ENCODE peak calls at places on chromosomes 3 and 15, in four cellular contexts. F is upper lobe of right lung, U is thoracic aorta, G is stomach. A is an unnamed sample.

GRCh38 chr3:132317229-132317948 is at the start of gene ACP3:
- DNase-seq in U (no peak), G (peak), F (peak), A (peak)

GRCh38 chr15:66016199-66016598 is 146.9 kb downstream of the RAB11A start:
- DNase-seq in F (no peak), U (no peak), G (no peak), A (no peak)

GRCh38 chr3:127264292-127264691 is 23.6 kb downstream of the PRR20G start:
- DNase-seq in G (no peak), U (no peak), F (no peak), A (no peak)

GRCh38 chr15:46344115-46344749 is 709.4 kb downstream of the SQOR start:
- DNase-seq in F (no peak), U (no peak), G (no peak), A (no peak)

GRCh38 chr15:34793901-34794300 is 1.4 kb downstream of the ACTC1 start:
- DNase-seq in G (no peak), F (no peak), U (no peak), A (no peak)

GRCh38 chr3:190205739-190206138 is 85.0 kb upstream of the P3H2 start:
- DNase-seq in U (no peak), G (no peak), F (no peak), A (peak)

GRCh38 chr15:32718822-32719716 is 1.3 kb downstream of the GREM1 start:
- DNase-seq in F (no peak), U (no peak), G (peak), A (no peak)

GRCh38 chr3:14548321-14548729 is 8.2 kb upstream of the GRIP2 start:
- DNase-seq in U (no peak), F (no peak), G (peak), A (peak)

GRCh38 chr3:43794776-43795175 is 104.0 kb downstream of the ABHD5 start:
- DNase-seq in U (no peak), G (no peak), F (no peak), A (peak)

GRCh38 chr15:40768492-40769309 is 1.1 kb upstream of the C15orf62 start:
- DNase-seq in F (no peak), G (peak), U (no peak), A (no peak)

GRCh38 chr15:42826251-42826890 is 89.4 kb upstream of the CDAN1 start:
- DNase-seq in U (no peak), F (no peak), G (no peak), A (no peak)

GRCh38 chr3:133506215-133506901 is 67.1 kb upstream of the CDV3 start:
- DNase-seq in F (no peak), G (no peak), U (no peak), A (no peak)

GRCh38 chr15:31799711-31800321 is 230.5 kb upstream of the CHRNA7 start:
- DNase-seq in F (no peak), U (no peak), G (no peak), A (no peak)

GRCh38 chr15:89071471-89071870 is 16.8 kb upstream of the ABHD2 start:
- DNase-seq in F (no peak), U (no peak), G (no peak), A (no peak)

GRCh38 chr15:96343529-96344072 is 13.1 kb downstream of the NR2F2 start:
- DNase-seq in U (no peak), F (no peak), G (no peak), A (no peak)

GRCh38 chr3:148957586-148957985 is 33.8 kb upstream of the GYG1 start:
- DNase-seq in G (no peak), F (no peak), U (no peak), A (no peak)

GRCh38 chr15:101024111-101024695 is 105.0 kb downstream of the LRRK1 start:
- DNase-seq in F (no peak), U (no peak), G (peak), A (no peak)

GRCh38 chr3:52277071-52277964 is 1.1 kb downstream of the WDR82 start:
- DNase-seq in F (peak), G (peak), U (no peak), A (peak)

GRCh38 chr15:101013769-101014223 is 94.6 kb downstream of the LRRK1 start:
- DNase-seq in G (no peak), F (no peak), U (no peak), A (no peak)

GRCh38 chr3:133387341-133387740 is 12.5 kb upstream of the BFSP2 start:
- DNase-seq in U (no peak), F (no peak), G (no peak), A (no peak)

GRCh38 chr15:64582202-64582601 is 121.8 kb downstream of the ZNF609 start:
- DNase-seq in U (no peak), F (no peak), G (no peak), A (no peak)

GRCh38 chr3:25372167-25372566 is 55.9 kb upstream of the RARB start:
- DNase-seq in F (no peak), U (no peak), G (no peak), A (no peak)

GRCh38 chr3:157070600-157070999 is 89.3 kb downstream of the CCNL1 start:
- DNase-seq in G (no peak), U (no peak), F (no peak), A (no peak)

GRCh38 chr3:71172951-71173350 is 410.6 kb downstream of the FOXP1 start:
- DNase-seq in F (no peak), U (no peak), G (no peak), A (peak)

GRCh38 chr3:115808239-115808638 is 184.9 kb downstream of the GAP43 start:
- DNase-seq in F (no peak), G (no peak), U (no peak), A (no peak)

GRCh38 chr3:72724070-72724469 is 124.2 kb downstream of the SHQ1 start:
- DNase-seq in U (no peak), F (no peak), G (no peak), A (no peak)

GRCh38 chr3:42102569-42102968 is 11.4 kb downstream of the TRAK1 start:
- DNase-seq in U (no peak), F (no peak), G (no peak), A (no peak)

GRCh38 chr3:46558184-46559029 is 7.7 kb downstream of the LRRC2 start:
- DNase-seq in U (no peak), G (peak), F (peak), A (peak)

GRCh38 chr3:133440652-133441051 is 40.8 kb downstream of the BFSP2 start:
- DNase-seq in F (no peak), G (no peak), U (no peak), A (no peak)

GRCh38 chr3:147963711-147964110 is 554.5 kb downstream of the ZIC1 start:
- DNase-seq in G (no peak), U (no peak), F (no peak), A (no peak)

GRCh38 chr15:30940359-30940758 is 36.6 kb downstream of the FAN1 start:
- DNase-seq in F (no peak), G (peak), U (no peak), A (no peak)

GRCh38 chr15:70023769-70024491 is 73.8 kb downstream of the TLE3 start:
- DNase-seq in U (peak), F (peak), G (peak), A (peak)

GRCh38 chr15:94670436-94671034 is 439.2 kb downstream of the MCTP2 start:
- DNase-seq in U (no peak), F (no peak), G (no peak), A (peak)
- TF ChIP-seq CTCF in U (peak), F (peak), G (peak), A (peak)

GRCh38 chr3:20037255-20037996 is 2.8 kb upstream of the KAT2B start:
- DNase-seq in U (no peak), G (no peak), F (no peak), A (no peak)
- TF ChIP-seq CTCF in U (no peak), G (no peak), F (no peak), A (peak)

GRCh38 chr3:96022676-96023075 is 791.7 kb upstream of the EPHA6 start:
- DNase-seq in U (no peak), F (no peak), G (no peak), A (no peak)
- TF ChIP-seq CTCF in U (no peak), F (no peak), G (no peak), A (no peak)

GRCh38 chr3:8501388-8502131 is at the start of gene LMCD1:
- DNase-seq in G (peak), F (peak), U (peak), A (peak)
- TF ChIP-seq CTCF in G (peak), F (peak), U (peak), A (peak)

GRCh38 chr3:111859974-111860859 is 1.2 kb downstream of the PHLDB2 start:
- DNase-seq in F (peak), U (peak), G (peak), A (peak)
- TF ChIP-seq CTCF in F (peak), U (peak), G (peak), A (peak)

DNA sequence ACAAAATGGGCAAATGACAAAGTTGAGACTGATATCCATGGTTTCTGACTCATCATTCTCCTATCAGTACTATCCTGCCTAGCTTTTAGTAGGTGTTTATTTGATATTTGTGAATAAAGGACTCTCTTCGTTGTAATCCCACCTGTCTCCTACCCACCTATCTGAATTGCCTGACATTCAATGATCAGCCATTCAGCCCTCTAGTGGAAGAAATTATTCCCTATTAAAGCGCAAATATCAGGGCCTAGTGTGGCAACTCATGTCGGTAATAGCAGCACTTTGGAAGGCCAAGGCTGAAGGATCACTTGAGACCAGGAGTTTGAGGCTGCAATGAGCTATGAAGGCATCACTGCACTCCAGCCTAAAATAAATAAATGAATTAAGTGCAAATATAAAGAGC is 195.7 kb upstream of the SETMAR start:
- DNase-seq in G (no peak), F (no peak), U (no peak), A (no peak)
- TF ChIP-seq CTCF in G (no peak), F (no peak), U (no peak), A (no peak)

GRCh38 chr3:197511853-197512635 is 43.7 kb downstream of the BDH1 start:
- DNase-seq in U (no peak), F (no peak), G (no peak), A (no peak)
- TF ChIP-seq CTCF in U (no peak), F (no peak), G (no peak), A (no peak)

GRCh38 chr3:197458906-197459470 is 96.8 kb downstream of the BDH1 start:
- DNase-seq in F (peak), U (no peak), G (no peak), A (no peak)

GRCh38 chr3:197450295-197450694 is 105.5 kb downstream of the BDH1 start:
- DNase-seq in G (no peak), F (peak), U (no peak), A (no peak)

GRCh38 chr3:197456271-197457091 is 99.3 kb downstream of the BDH1 start:
- DNase-seq in F (peak), U (peak), G (peak), A (peak)

GRCh38 chr3:197458179-197458707 is 97.5 kb downstream of the BDH1 start:
- DNase-seq in G (peak), F (peak), U (no peak), A (no peak)

DNA sequence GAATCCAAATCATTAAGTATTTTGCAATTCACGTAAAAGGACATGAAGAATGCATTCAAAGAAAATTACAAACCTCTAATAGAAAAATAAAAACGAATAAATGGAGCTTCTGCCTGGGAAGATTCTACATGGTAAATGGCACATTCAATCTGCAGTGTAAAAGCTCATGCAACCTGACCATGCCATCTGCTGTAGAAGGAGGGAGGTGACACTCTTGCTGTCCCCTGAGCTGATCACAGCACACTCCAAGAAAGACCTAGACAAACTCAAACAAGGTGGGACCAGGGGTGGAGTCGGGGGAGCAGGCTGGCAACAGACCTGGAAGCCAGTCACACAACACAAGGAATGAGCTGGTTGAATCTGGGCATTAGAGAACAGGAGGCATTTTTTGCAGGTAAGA is 101.8 kb downstream of the BDH1 start:
- DNase-seq in G (no peak), U (no peak), F (peak), A (peak)
- TF ChIP-seq CTCF in G (no peak), U (no peak), F (no peak), A (peak)

GRCh38 chr3:37814547-37814946 is 47.1 kb upstream of the CTDSPL start:
- DNase-seq in F (no peak), U (no peak), G (no peak), A (peak)
- TF ChIP-seq CTCF in F (peak), U (peak), G (peak), A (peak)

DNA sequence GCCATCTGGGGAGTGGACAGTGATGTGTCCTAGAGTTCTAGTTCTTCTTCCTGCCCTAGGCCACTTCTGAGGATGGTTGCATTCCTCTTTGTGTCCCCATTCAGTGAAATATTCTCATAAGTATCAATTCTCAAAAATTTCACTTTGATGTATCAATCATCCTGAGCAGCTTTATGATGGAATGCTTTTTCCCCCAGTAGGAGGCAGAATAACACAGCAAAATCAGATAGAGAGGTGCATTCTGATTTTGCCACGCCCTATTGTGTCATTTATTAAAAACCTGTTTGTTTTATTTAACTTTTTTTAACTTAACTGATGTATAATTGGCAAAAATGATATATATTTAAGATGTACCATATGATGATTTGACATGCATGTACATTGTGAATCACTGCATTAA is 656.0 kb upstream of the GRM7 start:
- DNase-seq in U (no peak), G (no peak), F (no peak), A (no peak)
- TF ChIP-seq CTCF in U (no peak), G (no peak), F (peak), A (no peak)

A was measured in HFFc6.